ENCODE peak calls at places on chromosome 17, in five cellular contexts. I is naive thymus-derived CD4-positive, alpha-beta T cell; K is H9; Q is uterus; Y is T-helper 9 cell. L is an unnamed sample.

GRCh38 chr17:64635647-64636305 is 26.3 kb downstream of the SMURF2 start:
- DNase-seq in Y (no peak), Q (no peak), K (no peak), I (no peak), L (no peak)

GRCh38 chr17:81259058-81259605 is 20.0 kb downstream of the NDUFAF8 start:
- DNase-seq in K (no peak), Q (no peak), Y (no peak), I (no peak), L (no peak)

GRCh38 chr17:29443041-29443440 is 52.9 kb downstream of the TAOK1 start:
- DNase-seq in Y (no peak), Q (no peak), K (no peak), I (no peak), L (no peak)

GRCh38 chr17:31318298-31319190 is 2.9 kb downstream of the EVI2A start:
- DNase-seq in K (no peak), Y (peak; percentile 32), I (peak; percentile 38), Q (peak; percentile 73), L (peak; percentile 64)

GRCh38 chr17:55769625-55770000 is 18.8 kb downstream of the PCTP start:
- DNase-seq in Y (no peak), K (no peak), Q (no peak), I (no peak), L (no peak)

GRCh38 chr17:72287586-72287985 is 166.8 kb downstream of the SOX9 start:
- DNase-seq in K (no peak), Q (no peak), I (no peak), Y (no peak), L (no peak)

GRCh38 chr17:6701719-6702118 is 11.4 kb downstream of the SLC13A5 start:
- DNase-seq in Y (peak; percentile 7), Q (no peak), I (peak; percentile 34), K (peak; percentile 87), L (no peak)

GRCh38 chr17:5115673-5116651 is at the start of gene USP6:
- DNase-seq in K (peak; percentile 71), Q (no peak), I (no peak), Y (no peak), L (no peak)

GRCh38 chr17:8997994-8998628 is 23.2 kb upstream of the NTN1 start:
- DNase-seq in Y (peak; percentile 76), I (peak; percentile 80), K (peak; percentile 87), Q (no peak), L (peak; percentile 56)

GRCh38 chr17:59510611-59511010 is 54.8 kb upstream of the DHX40 start:
- DNase-seq in Q (no peak), K (no peak), Y (no peak), I (no peak), L (no peak)

GRCh38 chr17:50710025-50710424 is 2.3 kb upstream of the ANKRD40 start:
- DNase-seq in K (no peak), Y (no peak), Q (no peak), I (no peak), L (no peak)

GRCh38 chr17:7128174-7128573 is 13.6 kb upstream of the ASGR2 start:
- DNase-seq in I (no peak), Y (no peak), Q (no peak), K (no peak), L (no peak)

GRCh38 chr17:79027925-79028491 is 4.0 kb downstream of the C1QTNF1 start:
- DNase-seq in K (no peak), Q (peak; percentile 27), Y (no peak), I (no peak), L (no peak)

GRCh38 chr17:4810696-4811289 is 3.8 kb downstream of the PLD2 start:
- DNase-seq in Y (no peak), I (no peak), Q (no peak), K (no peak), L (no peak)

GRCh38 chr17:42407289-42407836 is 15.7 kb downstream of the CAVIN1 start:
- DNase-seq in Q (peak; percentile 89), K (peak; percentile 91), Y (peak; percentile 40), I (no peak), L (peak; percentile 38)

GRCh38 chr17:9273334-9274118 is 252.2 kb downstream of the NTN1 start:
- DNase-seq in Y (no peak), K (no peak), I (peak; percentile 28), Q (peak; percentile 33), L (no peak)

GRCh38 chr17:44765965-44766364 is 7.2 kb downstream of the ADAM11 start:
- DNase-seq in I (no peak), Y (no peak), Q (no peak), K (peak; percentile 55), L (no peak)

GRCh38 chr17:73643012-73643845 is 1.0 kb downstream of the SDK2 start:
- DNase-seq in Y (no peak), K (peak; percentile 73), Q (no peak), I (peak; percentile 30), L (no peak)

GRCh38 chr17:54948380-54948779 is 20.1 kb downstream of the COX11 start:
- DNase-seq in Q (no peak), K (no peak), Y (no peak), I (no peak), L (no peak)

GRCh38 chr17:80498242-80498919 is 22.0 kb upstream of the NPTX1 start:
- DNase-seq in I (no peak), Y (no peak), Q (peak; percentile 63), K (peak; percentile 57), L (no peak)

GRCh38 chr17:82828875-82829487 is 10.8 kb downstream of the ZNF750 start:
- DNase-seq in K (no peak), Y (no peak), Q (no peak), I (no peak), L (no peak)

GRCh38 chr17:9529033-9529748 is 46.4 kb downstream of the STX8 start:
- DNase-seq in Y (no peak), I (no peak), K (no peak), Q (no peak), L (no peak)

GRCh38 chr17:50428831-50429424 is 2.9 kb downstream of the ACSF2 start:
- DNase-seq in Y (no peak), I (no peak), Q (no peak), K (no peak), L (no peak)

GRCh38 chr17:80476877-80477646 is 655 bp upstream of the NPTX1 start:
- DNase-seq in I (no peak), K (no peak), Q (no peak), Y (no peak), L (no peak)

GRCh38 chr17:13374203-13375143 is 227.3 kb downstream of the HS3ST3A1 start:
- DNase-seq in I (no peak), Y (no peak), Q (no peak), K (no peak), L (no peak)

GRCh38 chr17:60573139-60573975 is 26.6 kb upstream of the PPM1D start:
- DNase-seq in I (no peak), Y (no peak), Q (peak; percentile 30), K (no peak), L (no peak)

GRCh38 chr17:72920513-72920912 is 172.0 kb downstream of the SLC39A11 start:
- DNase-seq in I (no peak), Y (no peak), Q (no peak), K (no peak), L (no peak)

GRCh38 chr17:43579570-43580140 is 33.5 kb upstream of the ETV4 start:
- DNase-seq in I (no peak), K (no peak), Q (no peak), Y (no peak), L (no peak)

GRCh38 chr17:82528484-82529265 is 9.1 kb downstream of the FOXK2 start:
- DNase-seq in K (peak; percentile 52), Y (no peak), Q (no peak), I (no peak), L (no peak)

GRCh38 chr17:1108560-1108809 is 71.3 kb downstream of the ABR start:
- DNase-seq in I (no peak), Q (no peak), K (no peak), Y (peak; percentile 22), L (peak; percentile 28)